ENCODE peak calls at places on chromosome 21, in ten cellular contexts. U, T, Y, G, I, N, F, R, X and A are unnamed samples.

GRCh38 chr21:38178653-38179503 is 77.9 kb upstream of the KCNJ15 start:
- DNase-seq in X (no peak), G (no peak), N (no peak), U (no peak), T (no peak), F (no peak), I (no peak), Y (no peak), R (no peak), A (no peak)

GRCh38 chr21:38126677-38127271 is 130.0 kb upstream of the KCNJ15 start:
- DNase-seq in X (peak; percentile 22), U (no peak), R (peak; percentile 68), N (peak; percentile 43), G (peak; percentile 33), Y (no peak), I (peak; percentile 17), T (peak; percentile 57), F (no peak), A (peak; percentile 23)

GRCh38 chr21:25457411-25457810 is 149.9 kb downstream of the MRPL39 start:
- DNase-seq in G (peak; percentile 85), T (no peak), R (no peak), U (no peak), F (no peak), N (peak; percentile 33), X (no peak), Y (no peak), I (no peak), A (no peak)

GRCh38 chr21:42652527-42653491 is 612 bp upstream of the PDE9A start:
- DNase-seq in G (peak; percentile 31), Y (no peak), N (peak; percentile 95), U (peak; percentile 92), X (peak; percentile 41), T (peak; percentile 75), I (no peak), F (no peak), R (peak; percentile 53), A (peak; percentile 35)

GRCh38 chr21:38843379-38843778 is 37.6 kb downstream of the ETS2 start:
- DNase-seq in I (no peak), T (no peak), R (no peak), U (no peak), G (no peak), F (peak; percentile 62), N (no peak), X (no peak), Y (no peak), A (no peak)

GRCh38 chr21:38777015-38777414 is 28.7 kb upstream of the ETS2 start:
- DNase-seq in R (no peak), Y (no peak), I (no peak), U (no peak), G (no peak), F (peak; percentile 36), N (no peak), X (no peak), T (no peak), A (no peak)

GRCh38 chr21:42642219-42642745 is 11.1 kb upstream of the PDE9A start:
- DNase-seq in U (no peak), X (no peak), G (no peak), R (no peak), F (no peak), T (no peak), Y (no peak), N (no peak), I (no peak), A (no peak)

GRCh38 chr21:21076051-21076450 is 77.8 kb downstream of the NCAM2 start:
- DNase-seq in F (no peak), X (no peak), I (no peak), Y (no peak), N (no peak), T (no peak), G (no peak), U (no peak), R (no peak), A (no peak)

DNA sequence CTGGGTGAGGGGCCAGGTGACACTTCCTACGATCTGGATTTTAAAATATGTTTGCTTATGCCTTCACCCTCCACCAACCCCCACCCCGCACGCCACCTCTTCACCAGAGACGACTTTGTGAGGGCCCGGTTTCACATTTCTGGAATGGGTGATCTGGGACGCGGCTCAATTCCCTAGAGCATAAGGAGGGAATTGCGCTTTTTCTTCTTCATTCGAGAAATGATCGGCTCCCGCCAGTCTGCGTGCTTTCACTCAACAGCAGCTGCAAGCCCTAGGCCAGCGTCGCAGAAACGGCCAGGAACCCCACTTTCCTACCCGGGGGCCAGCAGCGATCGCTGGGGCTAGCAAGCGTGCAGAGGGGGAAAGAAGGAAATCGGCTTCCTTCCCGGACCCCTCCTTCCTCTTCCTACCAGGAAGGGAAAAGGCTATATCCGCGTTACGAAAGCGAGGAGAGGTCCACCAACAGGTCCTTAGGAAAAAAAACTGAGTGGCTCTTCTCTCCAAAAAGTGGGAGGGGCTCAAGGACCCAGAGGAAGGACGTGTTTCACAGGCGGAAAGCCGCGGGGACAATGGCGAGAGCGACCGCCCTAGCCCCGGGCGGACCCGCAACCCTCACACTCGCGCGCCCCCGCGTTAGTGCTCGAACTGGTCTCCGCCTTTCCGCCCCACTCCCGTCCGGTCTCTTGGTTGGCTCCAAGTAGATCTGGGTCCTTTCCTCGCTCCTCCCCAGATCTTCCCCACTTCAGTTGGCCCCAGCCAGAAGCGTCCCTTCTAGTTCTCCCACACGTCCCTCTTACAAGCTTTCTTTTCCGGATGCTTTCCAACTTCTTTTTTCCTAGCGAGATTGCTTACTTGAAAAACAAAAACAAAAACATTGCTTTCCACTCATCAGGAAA is 1.1 kb upstream of the ADAMTS1 start:
- DNase-seq in I (no peak), U (peak; percentile 94), Y (no peak), G (peak; percentile 82), X (peak; percentile 77), T (peak; percentile 56), N (peak; percentile 73), R (peak; percentile 31), F (peak; percentile 97), A (peak; percentile 72)
- TF ChIP-seq POLR2A in I (no peak), U (peak; percentile 78), Y (peak; percentile 69), G (peak; percentile 68), X (peak; percentile 82), T (no peak), N (peak; percentile 69), R (no peak), F (no peak), A (peak; percentile 81)

GRCh38 chr21:32278518-32279376 is at the start of gene MIS18A:
- DNase-seq in X (peak; percentile 93), N (peak; percentile 96), F (peak; percentile 99), T (peak; percentile 98), U (peak; percentile 97), R (peak; percentile 90), G (peak; percentile 96), I (peak; percentile 80), Y (peak; percentile 60), A (peak; percentile 94)
- TF ChIP-seq POLR2A in X (peak; percentile 33), N (peak; percentile 85), F (no peak), T (no peak), U (no peak), R (peak; percentile 53), G (peak; percentile 71), I (peak; percentile 79), Y (peak; percentile 53), A (no peak)

GRCh38 chr21:43720539-43721224 is 1.8 kb downstream of the PDXK start:
- DNase-seq in F (no peak), U (no peak), Y (no peak), N (no peak), I (no peak), R (no peak), G (no peak), X (no peak), T (no peak), A (no peak)

GRCh38 chr21:43717967-43718871 is 710 bp upstream of the PDXK start:
- DNase-seq in F (no peak), Y (no peak), I (no peak), N (no peak), X (no peak), R (no peak), T (no peak), G (no peak), U (no peak), A (no peak)

GRCh38 chr21:43721225-43721605 is 2.3 kb downstream of the PDXK start:
- DNase-seq in R (no peak), X (no peak), G (no peak), I (no peak), F (no peak), Y (no peak), T (peak; percentile 53), U (no peak), N (no peak), A (no peak)

GRCh38 chr21:43718872-43719747 is at the start of gene PDXK:
- DNase-seq in Y (no peak), R (peak; percentile 76), F (peak; percentile 97), G (peak; percentile 77), T (peak; percentile 92), X (peak; percentile 77), I (peak; percentile 79), U (peak; percentile 92), N (peak; percentile 82), A (peak; percentile 76)

DNA sequence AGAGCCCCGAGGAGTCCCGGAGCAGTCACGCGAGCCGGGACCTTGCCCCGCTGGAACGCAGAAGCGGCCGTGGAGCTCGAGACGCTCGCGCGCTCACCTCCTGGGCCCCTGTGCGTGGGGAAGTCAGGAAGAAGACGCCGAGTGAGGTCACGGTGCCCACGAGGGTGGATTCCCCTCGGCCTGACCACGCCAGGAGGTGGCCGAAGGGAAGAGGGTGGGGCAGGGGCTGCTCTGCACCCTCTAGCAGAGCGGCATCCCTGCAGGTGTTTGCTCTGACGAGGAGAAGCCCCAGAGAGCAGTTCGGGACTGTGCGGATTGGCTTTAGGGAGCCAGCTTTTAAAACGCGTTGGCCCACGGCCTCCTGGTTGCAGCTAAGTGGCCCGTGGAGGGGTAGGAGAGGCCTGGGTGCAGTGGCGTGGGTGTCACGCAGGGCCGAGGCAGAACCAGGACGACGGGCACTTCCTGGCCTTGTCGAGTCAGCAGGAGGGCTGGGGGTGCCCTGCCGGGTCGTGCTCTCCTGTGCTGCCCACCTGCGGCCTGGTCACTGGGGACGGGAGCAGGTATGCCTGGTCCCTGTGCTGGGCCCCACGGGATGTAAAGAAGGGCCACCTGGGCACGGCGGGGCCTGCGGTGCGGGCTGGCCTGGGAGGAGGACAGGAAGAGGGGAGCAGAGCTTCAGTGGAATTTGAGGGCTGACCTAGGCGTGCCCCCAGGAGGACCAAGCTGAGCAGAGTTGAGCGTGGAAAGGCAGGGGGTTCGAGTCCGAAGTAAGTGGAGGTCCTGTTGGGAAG is 1.0 kb downstream of the PDXK start:
- DNase-seq in Y (no peak), N (no peak), U (no peak), G (no peak), T (peak; percentile 39), X (no peak), I (no peak), F (no peak), R (no peak), A (no peak)
- TF ChIP-seq POLR2A in Y (no peak), N (peak; percentile 32), U (no peak), G (no peak), T (no peak), X (no peak), I (no peak), F (no peak), R (no peak), A (no peak)

DNA sequence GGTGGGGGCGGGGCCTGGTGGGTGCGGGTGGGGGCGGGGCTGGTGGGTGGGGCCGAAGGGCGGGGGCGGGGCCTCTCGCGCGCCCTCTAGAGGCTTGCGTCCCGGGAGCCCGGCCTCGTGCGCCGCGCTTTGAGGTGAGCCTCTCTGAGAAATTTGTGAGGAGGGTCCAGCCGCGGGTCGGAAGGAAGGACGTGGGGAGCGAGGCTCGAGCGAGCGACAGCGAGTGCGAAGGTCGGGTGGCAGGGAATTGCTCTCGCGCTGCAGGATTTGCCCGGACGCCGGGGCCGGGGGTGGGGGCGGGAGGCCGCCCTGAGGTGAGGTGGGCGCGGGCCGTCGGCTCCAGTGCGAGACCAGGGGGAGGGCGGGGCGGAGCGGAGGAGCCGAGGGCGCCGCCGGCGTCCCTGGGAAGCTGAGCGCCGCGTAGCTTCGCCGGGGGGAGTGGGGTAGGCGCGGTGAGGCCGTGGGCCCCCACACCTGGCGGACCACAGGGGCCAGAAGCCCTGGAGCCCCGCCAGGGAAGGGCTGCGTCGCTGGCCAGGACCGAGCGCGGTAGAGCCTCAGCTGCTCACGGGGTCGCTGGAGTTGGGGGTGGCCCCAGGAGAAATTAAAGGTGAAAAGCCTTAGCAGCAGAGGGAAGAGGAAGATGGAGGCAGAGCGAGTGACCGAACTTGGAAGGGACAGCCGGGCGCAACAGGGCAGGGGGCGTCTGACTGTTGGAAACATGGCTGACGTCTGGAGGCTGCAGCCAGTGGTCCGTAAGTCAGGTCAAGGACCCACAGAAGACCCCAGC is 754 bp upstream of the LSS start:
- DNase-seq in Y (no peak), R (no peak), G (no peak), U (peak; percentile 74), T (no peak), I (peak; percentile 53), N (peak; percentile 33), X (no peak), F (peak; percentile 85), A (no peak)
- TF ChIP-seq POLR2A in Y (no peak), R (peak; percentile 21), G (no peak), U (no peak), T (no peak), I (peak; percentile 54), N (peak; percentile 49), X (no peak), F (no peak), A (no peak)